ENCODE peak calls at places on chromosomes 13 and 19, in five cellular contexts. H is testis, Y is thoracic aorta, S is ascending aorta, T is psoas muscle. R is an unnamed sample.

GRCh38 chr19:19444694-19445155 is 39.2 kb downstream of the GATAD2A start:
- DNase-seq in Y (no peak), H (no peak), T (no peak), S (no peak), R (no peak)

GRCh38 chr13:30159446-30159839 is 147.9 kb downstream of the KATNAL1 start:
- DNase-seq in S (no peak), Y (no peak), H (no peak), T (no peak), R (no peak)

GRCh38 chr13:29886446-29886845 is 36.0 kb upstream of the UBL3 start:
- DNase-seq in S (no peak), Y (no peak), T (no peak), H (no peak), R (no peak)

GRCh38 chr19:11142528-11143171 is 12.9 kb downstream of the SPC24 start:
- DNase-seq in Y (peak), T (peak), H (peak), S (peak), R (peak)

GRCh38 chr19:47226426-47227346 is 4.3 kb downstream of the BBC3 start:
- DNase-seq in H (peak), T (peak), S (peak), Y (peak), R (peak)

GRCh38 chr13:76874466-76874865 is 11.7 kb downstream of the KCTD12 start:
- DNase-seq in Y (no peak), S (no peak), H (no peak), T (no peak), R (no peak)

GRCh38 chr19:14070268-14071050 is 2.1 kb upstream of the MISP3 start:
- DNase-seq in T (no peak), H (no peak), Y (no peak), S (no peak), R (no peak)

GRCh38 chr13:89925107-89925506 is 1422.4 kb upstream of the MIR17HG start:
- DNase-seq in H (no peak), S (no peak), T (no peak), Y (no peak), R (no peak)

GRCh38 chr13:36920612-36921185 is 661 bp upstream of the SMAD9 start:
- DNase-seq in H (no peak), Y (no peak), T (no peak), S (no peak), R (no peak)

DNA sequence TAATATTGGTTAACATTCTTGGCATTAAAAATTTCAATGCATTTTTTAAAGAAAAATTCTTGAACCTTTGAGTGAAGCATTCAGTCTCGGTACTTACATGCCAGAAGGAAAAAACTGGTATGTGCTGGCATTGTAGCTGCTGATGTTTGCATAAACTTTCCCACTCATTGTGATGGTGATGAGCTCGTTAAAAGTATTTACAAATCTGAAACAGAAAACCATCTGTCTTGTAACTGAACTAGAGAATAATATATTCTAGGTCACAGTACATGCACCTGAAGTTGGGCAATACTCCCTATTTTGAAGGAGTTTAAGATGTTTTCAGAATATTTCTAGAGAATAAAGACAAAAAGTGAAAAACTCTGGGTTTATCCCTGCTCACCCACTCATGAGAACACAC is 64.1 kb downstream of the SLC15A1 start:
- DNase-seq in H (no peak), Y (no peak), T (no peak), S (no peak), R (no peak)
- H3K4me3 ChIP-seq in H (no peak), Y (no peak), T (no peak), S (no peak), R (no peak)

GRCh38 chr13:44739120-44739519 is 163.0 kb upstream of the TSC22D1 start:
- DNase-seq in S (no peak), H (no peak), Y (no peak), T (no peak), R (no peak)
- TF ChIP-seq CTCF in S (no peak), H (no peak), Y (no peak), T (no peak), R (no peak)

GRCh38 chr19:32901504-32902161 is 32.1 kb upstream of the SLC7A9 start:
- DNase-seq in H (no peak), Y (no peak), T (no peak), S (no peak), R (no peak)

GRCh38 chr19:32896516-32897214 is 27.1 kb upstream of the SLC7A9 start:
- DNase-seq in S (no peak), H (no peak), T (no peak), Y (no peak), R (no peak)

GRCh38 chr19:32902448-32902847 is 32.9 kb upstream of the SLC7A9 start:
- DNase-seq in T (no peak), S (no peak), H (no peak), Y (no peak), R (no peak)
- H3K4me3 ChIP-seq in T (no peak), S (no peak), H (no peak), Y (no peak), R (no peak)

GRCh38 chr13:32199168-32199567 is 116.0 kb downstream of the ZAR1L start:
- DNase-seq in S (no peak), Y (no peak), T (no peak), H (no peak), R (no peak)
- TF ChIP-seq CTCF in S (no peak), Y (no peak), T (no peak), H (no peak), R (no peak)

DNA sequence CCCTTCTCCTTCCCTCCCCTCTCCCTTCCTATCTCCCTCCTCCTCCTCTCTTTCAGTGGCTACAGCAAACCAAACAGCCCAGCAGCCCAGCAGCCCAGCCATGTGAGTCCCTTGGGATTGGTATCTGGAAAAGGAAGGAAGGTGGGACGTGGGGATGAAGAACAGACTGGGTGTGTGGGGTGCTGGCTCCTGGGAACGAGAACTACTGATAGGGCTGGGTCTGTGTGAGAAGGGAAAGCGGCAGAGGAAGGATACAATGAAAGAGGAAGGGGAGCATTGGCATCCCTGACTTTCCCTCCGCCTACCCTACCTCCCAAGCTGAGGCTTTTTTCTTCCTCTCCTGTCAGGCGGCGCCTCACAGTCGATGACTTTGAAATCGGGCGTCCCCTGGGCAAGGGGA is 863 bp downstream of the AURKC start:
- DNase-seq in Y (no peak), S (no peak), T (no peak), H (no peak), R (no peak)
- H3K4me3 ChIP-seq in Y (no peak), S (no peak), T (no peak), H (no peak), R (no peak)

DNA sequence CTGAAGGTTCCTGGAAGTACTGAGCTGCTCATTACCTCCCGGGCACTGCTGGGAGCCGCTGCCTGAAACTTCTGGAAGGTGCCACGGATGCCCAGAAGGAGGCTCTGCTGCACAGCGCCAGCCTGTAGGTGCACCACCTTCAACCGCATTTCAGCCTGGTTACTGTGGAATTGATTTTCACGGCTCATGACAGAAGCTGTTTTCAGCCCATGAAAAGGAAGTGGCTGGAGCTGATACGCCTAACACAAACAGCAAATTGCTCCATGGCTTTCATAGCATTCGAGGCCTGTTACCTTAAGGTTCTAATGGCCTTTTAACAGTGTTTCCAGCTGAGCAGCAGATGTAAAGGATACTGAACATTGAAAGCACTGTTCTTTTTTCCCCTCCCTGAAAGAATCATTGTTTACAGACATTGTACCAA is 22.0 kb downstream of the GPC6 start:
- DNase-seq in H (no peak), S (peak), T (no peak), Y (no peak), R (no peak)
- TF ChIP-seq CTCF in H (no peak), S (no peak), T (no peak), Y (peak), R (no peak)

DNA sequence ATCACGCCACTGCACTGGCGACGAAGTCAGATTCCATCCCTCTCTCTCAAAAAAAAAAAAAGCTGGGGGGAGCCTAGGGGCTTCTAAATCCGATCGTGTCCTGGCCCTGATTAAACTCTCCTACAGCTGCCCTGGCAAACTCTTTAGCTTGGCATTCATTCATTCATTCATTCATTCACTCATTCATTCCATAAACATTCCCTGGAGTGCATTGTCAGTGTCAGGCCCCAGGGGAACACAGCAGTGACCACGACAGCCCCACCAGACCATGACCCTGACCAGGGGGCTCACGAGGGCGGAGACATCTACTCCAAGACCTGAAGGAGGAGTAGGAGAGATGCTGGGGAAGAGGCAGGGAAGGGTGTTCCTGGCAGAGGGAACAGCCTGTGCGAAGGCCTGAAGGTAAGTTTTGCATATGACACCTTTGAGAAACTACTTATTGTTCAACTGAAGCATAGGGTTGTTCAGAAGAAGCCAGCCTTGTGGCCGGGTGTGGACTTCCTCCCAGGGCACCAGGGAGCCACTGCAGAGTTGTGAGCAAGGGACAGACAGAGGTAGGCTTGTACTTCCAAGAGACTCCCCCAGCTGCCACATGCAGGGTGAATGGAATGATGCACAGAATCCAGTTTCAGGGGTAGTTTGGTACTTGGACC is 24.5 kb downstream of the CEACAM16 start:
- DNase-seq in Y (no peak), S (no peak), H (no peak), T (no peak), R (no peak)
- H3K4me3 ChIP-seq in Y (no peak), S (no peak), H (no peak), T (no peak), R (no peak)

DNA sequence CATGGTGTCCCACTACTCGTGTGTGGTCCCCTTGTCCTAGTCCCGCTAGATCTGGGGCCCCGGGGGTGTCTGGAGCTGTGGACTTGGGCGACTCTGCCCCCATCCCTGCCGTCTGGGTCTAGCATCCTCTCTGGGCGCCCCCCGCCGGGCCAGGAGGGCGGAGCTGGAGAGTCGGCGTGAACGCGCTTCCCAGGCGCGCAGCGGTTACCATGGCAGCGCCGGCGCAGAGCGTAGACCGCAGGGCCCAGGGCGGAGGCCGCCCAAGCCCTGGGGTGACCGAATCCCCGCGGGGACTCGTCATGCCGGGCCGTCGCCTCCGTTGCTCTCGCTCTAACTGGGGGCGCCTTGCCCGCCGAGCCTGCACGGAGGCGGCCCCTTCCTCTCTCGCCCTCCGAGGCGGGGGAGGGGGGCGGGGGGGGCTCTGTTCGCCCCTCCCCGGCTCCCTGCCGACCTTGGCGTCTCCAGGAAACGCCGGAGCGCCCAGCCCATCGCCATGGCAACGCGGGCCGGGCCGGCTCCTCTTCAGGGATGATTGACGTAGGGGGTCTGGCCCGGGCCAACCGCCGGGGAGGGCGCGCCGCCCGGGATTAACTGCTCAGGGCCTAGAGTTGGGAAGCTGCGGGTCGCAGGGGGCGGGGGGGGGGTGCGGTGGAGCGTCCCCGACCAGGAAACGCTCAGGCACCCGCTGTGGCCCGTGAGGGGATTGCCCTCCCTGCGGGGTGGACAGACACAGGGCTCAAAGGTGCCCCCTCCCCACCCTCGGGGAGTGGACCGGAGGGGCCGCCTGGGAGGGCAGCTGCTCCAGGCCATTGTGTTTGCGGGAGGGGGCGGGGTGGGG is 8.9 kb downstream of the ISYNA1 start:
- DNase-seq in Y (no peak), H (peak), T (peak), S (peak), R (no peak)
- TF ChIP-seq CTCF in Y (no peak), H (no peak), T (no peak), S (no peak), R (no peak)

GRCh38 chr19:55368701-55369563 is 1.3 kb downstream of the IL11 start:
- DNase-seq in S (no peak), H (no peak), T (no peak), Y (no peak), R (no peak)
- H3K4me3 ChIP-seq in S (peak), H (peak), T (peak), Y (peak), R (no peak)

GRCh38 chr13:65677906-65678305 is 1552.2 kb downstream of the PCDH9 start:
- DNase-seq in T (no peak), Y (no peak), H (no peak), S (no peak), R (no peak)
- TF ChIP-seq CTCF in T (no peak), Y (no peak), H (no peak), S (no peak), R (no peak)

R was measured in lower leg skin.